ENCODE peak calls at places on chromosome 10, in nine cellular contexts. N is MCF 10A, B is Panc1, F is AG09319, G is hepatocyte, R is cardiac muscle cell, T is left ventricle myocardium inferior, W is fibroblast of mammary gland, A is fibroblast of lung. K is an unnamed sample.
A peak's percentile ranks its signal among the peaks of the same experiment; 100 is the strongest.

GRCh38 chr10:110357252-110357780 is 52.6 kb upstream of the SMNDC1 start:
- DNase-seq in N (peak; percentile 70), B (no peak), F (peak; percentile 87), G (peak; percentile 75), R (peak; percentile 24), T (no peak), W (peak; percentile 98), A (peak; percentile 97), K (no peak)

GRCh38 chr10:114026189-114027040 is 17.3 kb upstream of the ADRB1 start:
- DNase-seq in N (peak; percentile 72), B (peak; percentile 94), F (no peak), G (peak; percentile 31), R (no peak), T (no peak), W (peak; percentile 69), A (peak; percentile 86), K (no peak)

GRCh38 chr10:117544729-117545140 is 2.2 kb downstream of the EMX2 start:
- DNase-seq in N (no peak), B (no peak), F (no peak), G (no peak), R (no peak), T (no peak), W (no peak), A (no peak), K (no peak)

GRCh38 chr10:123868058-123868995 is 23.3 kb downstream of the CPXM2 start:
- DNase-seq in N (no peak), B (no peak), F (no peak), G (peak; percentile 69), R (no peak), T (no peak), W (no peak), A (no peak), K (no peak)

GRCh38 chr10:43048301-43049051 is 28.4 kb upstream of the RET start:
- DNase-seq in N (no peak), B (no peak), F (no peak), G (no peak), R (no peak), T (peak; percentile 3), W (no peak), A (no peak), K (no peak)

GRCh38 chr10:78520737-78521430 is 487.2 kb downstream of the RPS24 start:
- DNase-seq in N (peak; percentile 60), B (peak; percentile 87), F (no peak), G (peak; percentile 78), R (peak; percentile 29), T (no peak), W (peak; percentile 41), A (peak; percentile 62), K (no peak)

GRCh38 chr10:69797959-69798358 is 3.7 kb upstream of the COL13A1 start:
- DNase-seq in N (peak; percentile 51), B (no peak), F (no peak), G (no peak), R (no peak), T (no peak), W (no peak), A (no peak), K (no peak)

GRCh38 chr10:65342226-65342625 is 1583.6 kb upstream of the LRRTM3 start:
- DNase-seq in N (no peak), B (no peak), F (no peak), G (no peak), R (no peak), T (no peak), W (no peak), A (no peak), K (no peak)

GRCh38 chr10:10361486-10361885 is 656.2 kb upstream of the CELF2 start:
- DNase-seq in N (no peak), B (no peak), F (no peak), G (no peak), R (no peak), T (no peak), W (no peak), A (no peak), K (no peak)

GRCh38 chr10:86285136-86285790 is 81.3 kb downstream of the GRID1 start:
- DNase-seq in N (no peak), B (no peak), F (no peak), G (no peak), R (no peak), T (no peak), W (no peak), A (no peak), K (no peak)

GRCh38 chr10:36493511-36493880 is 631.9 kb upstream of the ANKRD30A start:
- DNase-seq in N (no peak), B (no peak), F (no peak), G (no peak), R (no peak), T (no peak), W (peak; percentile 77), A (peak; percentile 62), K (no peak)

GRCh38 chr10:105585753-105586152 is 944.7 kb downstream of the SORCS3 start:
- DNase-seq in N (peak; percentile 26), B (no peak), F (no peak), G (peak; percentile 5), R (no peak), T (no peak), W (no peak), A (peak; percentile 76), K (no peak)

GRCh38 chr10:35027567-35027966 is 62.6 kb downstream of the CUL2 start:
- DNase-seq in N (peak; percentile 38), B (no peak), F (no peak), G (no peak), R (peak; percentile 4), T (no peak), W (peak; percentile 41), A (peak; percentile 28), K (no peak)

GRCh38 chr10:86851329-86852207 is 95.1 kb downstream of the BMPR1A start:
- DNase-seq in N (peak; percentile 48), B (no peak), F (peak; percentile 74), G (no peak), R (no peak), T (no peak), W (peak; percentile 98), A (peak; percentile 72), K (no peak)

GRCh38 chr10:31204090-31204489 is 114.9 kb upstream of the ZEB1 start:
- DNase-seq in N (peak; percentile 27), B (no peak), F (no peak), G (no peak), R (peak; percentile 9), T (peak; percentile 31), W (peak; percentile 40), A (peak; percentile 38), K (no peak)

DNA sequence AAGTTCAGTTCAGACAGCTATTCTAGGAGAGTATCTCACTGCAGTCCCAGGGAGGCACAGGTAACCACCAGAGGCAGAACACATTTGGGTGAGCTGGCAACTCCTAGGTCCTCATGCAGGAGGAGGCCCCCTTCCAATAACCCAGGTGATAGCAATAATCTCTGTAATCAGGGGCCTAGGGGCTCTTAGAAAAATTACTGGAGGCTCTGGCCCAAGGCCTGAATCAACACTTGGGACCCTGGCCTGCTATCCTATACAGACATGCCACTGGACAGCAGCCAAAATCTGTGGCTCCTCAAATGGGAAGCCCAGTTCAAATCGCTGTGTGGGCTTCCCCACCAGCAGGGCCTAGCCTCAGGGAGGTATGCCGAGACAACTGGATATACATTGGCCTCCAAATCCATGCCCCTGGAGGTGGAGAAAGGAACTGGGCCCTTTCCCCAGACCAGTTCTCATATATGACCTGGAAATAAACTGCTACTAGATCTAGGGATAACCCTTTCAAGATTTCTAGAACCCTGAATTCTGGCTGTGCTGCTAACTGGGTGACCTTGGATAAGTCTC is 1.6 kb downstream of the AVPI1 start:
- DNase-seq in N (peak; percentile 72), B (no peak), F (no peak), G (no peak), R (peak; percentile 48), T (no peak), W (peak; percentile 23), A (peak; percentile 12), K (no peak)
- TF ChIP-seq CTCF in N (peak; percentile 35), B (no peak), F (peak; percentile 40), G (peak; percentile 7), R (peak; percentile 45), T (peak; percentile 44), W (peak; percentile 35), A (peak; percentile 30), K (no peak)

GRCh38 chr10:45644527-45644926 is 28.0 kb downstream of the ZFAND4 start:
- DNase-seq in N (no peak), B (no peak), F (no peak), G (no peak), R (no peak), T (no peak), W (no peak), A (no peak), K (no peak)
- TF ChIP-seq CTCF in N (no peak), B (no peak), F (no peak), G (no peak), R (no peak), T (no peak), W (no peak), A (no peak), K (no peak)

GRCh38 chr10:361203-362135 is 226.2 kb downstream of the ZMYND11 start:
- DNase-seq in N (no peak), B (no peak), F (no peak), G (peak; percentile 48), R (peak; percentile 49), T (no peak), W (no peak), A (no peak), K (no peak)

GRCh38 chr10:363152-363551 is 227.9 kb downstream of the ZMYND11 start:
- DNase-seq in N (no peak), B (no peak), F (no peak), G (no peak), R (no peak), T (no peak), W (no peak), A (no peak), K (no peak)

GRCh38 chr10:359093-359492 is 223.8 kb downstream of the ZMYND11 start:
- DNase-seq in N (no peak), B (no peak), F (no peak), G (no peak), R (no peak), T (no peak), W (no peak), A (no peak), K (no peak)

GRCh38 chr10:359762-360161 is 224.5 kb downstream of the ZMYND11 start:
- DNase-seq in N (no peak), B (no peak), F (no peak), G (no peak), R (no peak), T (no peak), W (no peak), A (no peak), K (no peak)

DNA sequence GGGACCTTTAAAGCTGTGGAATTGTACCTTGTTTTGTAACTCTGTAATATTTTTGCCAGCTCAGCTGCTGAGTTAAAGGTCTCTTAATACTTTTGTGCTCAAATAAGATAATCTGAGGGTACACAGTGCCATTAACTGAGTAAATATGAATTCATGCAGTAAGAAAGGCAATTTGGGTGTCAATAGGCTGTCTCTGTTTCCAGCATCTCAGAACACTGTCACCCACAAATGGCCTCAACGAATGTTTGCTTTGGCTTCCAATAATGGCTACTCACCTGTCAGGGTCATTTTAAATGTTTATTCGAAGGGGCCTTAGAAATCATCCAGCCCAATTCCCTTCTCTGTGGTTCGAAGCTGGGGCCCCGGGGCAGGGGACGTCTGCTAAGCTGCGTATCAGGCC is 225.4 kb downstream of the ZMYND11 start:
- DNase-seq in N (no peak), B (no peak), F (no peak), G (no peak), R (no peak), T (no peak), W (no peak), A (no peak), K (no peak)
- TF ChIP-seq CTCF in N (no peak), B (no peak), F (no peak), G (no peak), R (no peak), T (no peak), W (no peak), A (no peak), K (no peak)

GRCh38 chr10:131788386-131788785 is 112.4 kb upstream of the PPP2R2D start:
- DNase-seq in N (no peak), B (no peak), F (no peak), G (peak; percentile 26), R (no peak), T (no peak), W (no peak), A (no peak), K (no peak)
- TF ChIP-seq CTCF in N (no peak), B (no peak), F (no peak), G (no peak), R (no peak), T (no peak), W (no peak), A (no peak), K (no peak)

K was measured in LNCaP clone FGC.